ENCODE peak calls at places on chromosomes 2 and 18, in four cellular contexts. One of them, this sample, is unnamed.

GRCh38 chr2:178233428-178233827 is 39.1 kb downstream of the OSBPL6 start:
- DNase-seq in AG09319: no peak
- DNase-seq in ELR: peak; percentile 83
- DNase-seq in NCI-H774: no peak
- DNase-seq in this sample: no peak

GRCh38 chr18:63264871-63265270 is 54.7 kb downstream of the BCL2 start:
- DNase-seq in AG09319: no peak
- DNase-seq in ELR: no peak
- DNase-seq in NCI-H774: peak; percentile 59
- DNase-seq in this sample: no peak

GRCh38 chr2:138922973-138923563 is 142.9 kb upstream of the NXPH2 start:
- DNase-seq in AG09319: no peak
- DNase-seq in ELR: peak; percentile 53
- DNase-seq in NCI-H774: peak; percentile 39
- DNase-seq in this sample: peak; percentile 10

GRCh38 chr2:128791120-128791982 is 472.7 kb upstream of the HS6ST1 start:
- DNase-seq in AG09319: no peak
- DNase-seq in ELR: no peak
- DNase-seq in NCI-H774: no peak
- DNase-seq in this sample: no peak

GRCh38 chr18:22175326-22175725 is 5.9 kb downstream of the GATA6 start:
- DNase-seq in AG09319: no peak
- DNase-seq in ELR: no peak
- DNase-seq in NCI-H774: no peak
- DNase-seq in this sample: no peak

GRCh38 chr2:161913865-161914264 is 160.2 kb downstream of the DPP4 start:
- DNase-seq in AG09319: no peak
- DNase-seq in ELR: peak; percentile 86
- DNase-seq in NCI-H774: no peak
- DNase-seq in this sample: no peak

GRCh38 chr18:63440219-63440618 is 17.9 kb upstream of the VPS4B start:
- DNase-seq in AG09319: no peak
- DNase-seq in ELR: peak; percentile 56
- DNase-seq in NCI-H774: no peak
- DNase-seq in this sample: no peak

GRCh38 chr2:8312861-8313768 is 368.7 kb upstream of the ID2 start:
- DNase-seq in AG09319: no peak
- DNase-seq in ELR: peak; percentile 18
- DNase-seq in NCI-H774: no peak
- DNase-seq in this sample: no peak

GRCh38 chr2:101119431-101119830 is 31.8 kb downstream of the TBC1D8 start:
- DNase-seq in AG09319: no peak
- DNase-seq in ELR: peak; percentile 55
- DNase-seq in NCI-H774: no peak
- DNase-seq in this sample: no peak

GRCh38 chr2:130372055-130372832 is 16.4 kb downstream of the PTPN18 start:
- DNase-seq in AG09319: peak; percentile 65
- DNase-seq in ELR: peak; percentile 89
- DNase-seq in NCI-H774: peak; percentile 78
- DNase-seq in this sample: peak; percentile 46

GRCh38 chr2:157480182-157480961 is 36.5 kb upstream of the CYTIP start:
- DNase-seq in AG09319: peak; percentile 31
- DNase-seq in ELR: no peak
- DNase-seq in NCI-H774: no peak
- DNase-seq in this sample: no peak

GRCh38 chr2:26299488-26300092 is 46.4 kb upstream of the SELENOI start:
- DNase-seq in AG09319: peak; percentile 28
- DNase-seq in ELR: peak; percentile 65
- DNase-seq in NCI-H774: no peak
- DNase-seq in this sample: peak; percentile 56

GRCh38 chr2:49770919-49771318 is 616.6 kb upstream of the FSHR start:
- DNase-seq in AG09319: no peak
- DNase-seq in ELR: peak; percentile 4
- DNase-seq in NCI-H774: no peak
- DNase-seq in this sample: no peak

GRCh38 chr2:104046466-104046865 is 807.4 kb upstream of the POU3F3 start:
- DNase-seq in AG09319: no peak
- DNase-seq in ELR: no peak
- DNase-seq in NCI-H774: no peak
- DNase-seq in this sample: no peak

GRCh38 chr2:83196225-83196624 is 1262.9 kb downstream of the SUCLG1 start:
- DNase-seq in AG09319: no peak
- DNase-seq in ELR: peak; percentile 70
- DNase-seq in NCI-H774: no peak
- DNase-seq in this sample: no peak

GRCh38 chr2:129587426-129588064 is 391.9 kb upstream of the RAB6C start:
- DNase-seq in AG09319: no peak
- DNase-seq in ELR: no peak
- DNase-seq in NCI-H774: no peak
- DNase-seq in this sample: no peak

GRCh38 chr2:236352761-236353593 is 88.8 kb upstream of the ASB18 start:
- DNase-seq in AG09319: peak; percentile 11
- DNase-seq in ELR: peak; percentile 53
- DNase-seq in NCI-H774: peak; percentile 34
- DNase-seq in this sample: no peak

This sample was measured in smooth muscle cell of the brain vasculature.